ENCODE peak calls at places on chromosomes 12 and 14, in five cellular contexts. D is HEK293T, O is HepG2, I is H1, G is GM12878. Y is an unnamed sample.

GRCh38 chr12:29171421-29172258 is 22.6 kb downstream of the FAR2 start:
- DNase-seq in G (no peak), O (no peak), D (no peak), I (no peak), Y (no peak)

GRCh38 chr12:979355-979754 is 11.7 kb upstream of the ERC1 start:
- DNase-seq in D (no peak), G (no peak), I (no peak), O (no peak), Y (no peak)

GRCh38 chr14:21557084-21557901 is 22.6 kb downstream of the OR10G3 start:
- DNase-seq in O (peak), G (peak), I (peak), D (peak), Y (peak)

GRCh38 chr12:68610435-68611093 is at the start of gene RAP1B:
- DNase-seq in O (peak), I (no peak), D (peak), G (no peak), Y (peak)

GRCh38 chr12:88184196-88184595 is 42.1 kb downstream of the TMTC3 start:
- DNase-seq in G (no peak), O (no peak), I (no peak), D (no peak), Y (no peak)

GRCh38 chr14:68808696-68809095 is 15.8 kb upstream of the ZFP36L1 start:
- DNase-seq in I (no peak), G (no peak), O (no peak), D (peak), Y (no peak)

GRCh38 chr12:92987846-92988621 is 58.9 kb upstream of the EEA1 start:
- DNase-seq in G (peak), I (no peak), D (no peak), O (peak), Y (no peak)

GRCh38 chr14:50061664-50062437 is 54.5 kb downstream of the VCPKMT start:
- DNase-seq in D (no peak), O (peak), I (no peak), G (peak), Y (no peak)

GRCh38 chr14:92352158-92352985 is 29.4 kb downstream of the SLC24A4 start:
- DNase-seq in G (no peak), I (peak), D (peak), O (peak), Y (peak)

GRCh38 chr14:68767248-68767645 is 25.6 kb downstream of the ZFP36L1 start:
- DNase-seq in D (no peak), O (no peak), G (no peak), I (no peak), Y (no peak)

GRCh38 chr12:65408448-65408847 is 130.0 kb downstream of the MSRB3 start:
- DNase-seq in G (no peak), I (no peak), D (no peak), O (no peak), Y (no peak)

GRCh38 chr14:69044965-69045555 is 66.0 kb upstream of the ACTN1 start:
- DNase-seq in I (no peak), G (no peak), O (no peak), D (no peak), Y (no peak)

GRCh38 chr12:93323625-93324165 is 54.0 kb upstream of the NUDT4 start:
- DNase-seq in I (no peak), G (no peak), O (no peak), D (no peak), Y (no peak)

GRCh38 chr14:55201219-55202096 is 10.1 kb upstream of the DLGAP5 start:
- DNase-seq in D (no peak), I (no peak), O (peak), G (no peak), Y (no peak)

GRCh38 chr14:68109132-68109531 is 289.6 kb downstream of the RAD51B start:
- DNase-seq in G (no peak), D (no peak), O (no peak), I (no peak), Y (no peak)

DNA sequence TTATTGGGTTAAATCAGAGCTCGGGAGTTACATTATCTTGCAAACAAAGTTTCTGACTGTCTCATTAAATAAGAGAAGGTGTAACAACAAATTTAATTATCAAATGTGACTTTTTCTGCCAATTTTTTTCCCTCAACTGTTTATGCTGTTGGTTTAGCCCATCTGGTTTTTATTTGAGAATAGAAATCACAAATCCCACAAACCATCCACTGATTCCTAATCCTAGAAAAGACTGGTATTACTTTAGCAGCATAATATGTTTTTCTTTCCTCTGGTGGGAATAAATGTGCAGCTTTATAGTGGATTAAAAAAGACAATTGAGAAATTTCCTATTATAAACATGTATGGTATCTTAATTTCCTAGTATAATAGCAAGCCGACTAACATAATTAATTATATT is 257.9 kb upstream of the FOXN3 start:
- DNase-seq in I (no peak), G (no peak), D (no peak), O (no peak), Y (no peak)
- TF ChIP-seq SUZ12 in I (no peak), G (no peak), D (no peak), O (no peak), Y (no peak)

DNA sequence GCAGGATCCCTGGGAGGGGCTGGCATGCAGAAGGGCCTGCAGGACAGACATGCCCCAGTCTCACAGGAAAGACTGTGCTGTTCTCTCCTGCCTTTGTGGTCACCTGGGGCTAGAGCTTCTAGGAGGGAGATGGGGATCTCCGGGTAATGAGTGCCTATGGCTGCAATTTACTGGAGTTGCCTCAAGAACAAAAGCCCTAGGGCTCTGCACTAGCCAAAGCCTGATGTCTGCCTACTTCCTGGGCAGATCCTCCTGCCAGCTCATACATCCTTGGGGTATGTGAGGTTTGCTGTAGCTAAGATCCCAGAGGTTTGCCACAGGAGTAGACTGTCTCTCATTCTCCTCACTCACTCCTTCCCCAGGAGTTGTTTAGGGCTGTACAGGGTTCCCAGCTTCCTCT is 106.9 kb upstream of the PPFIA2 start:
- DNase-seq in G (no peak), D (no peak), I (no peak), O (no peak), Y (no peak)
- TF ChIP-seq SUZ12 in G (no peak), D (no peak), I (no peak), O (no peak), Y (no peak)

GRCh38 chr12:27334052-27334720 is 1.6 kb downstream of the BMAL2 start:
- DNase-seq in I (no peak), O (no peak), G (no peak), D (no peak), Y (no peak)

GRCh38 chr12:27337376-27337775 is 4.7 kb downstream of the BMAL2 start:
- DNase-seq in I (no peak), D (no peak), G (no peak), O (peak), Y (no peak)

GRCh38 chr12:27336254-27336653 is 3.6 kb downstream of the BMAL2 start:
- DNase-seq in G (no peak), D (no peak), I (no peak), O (no peak), Y (no peak)

GRCh38 chr12:27334721-27335082 is 2.1 kb downstream of the BMAL2 start:
- DNase-seq in D (no peak), O (no peak), I (no peak), G (no peak), Y (no peak)

DNA sequence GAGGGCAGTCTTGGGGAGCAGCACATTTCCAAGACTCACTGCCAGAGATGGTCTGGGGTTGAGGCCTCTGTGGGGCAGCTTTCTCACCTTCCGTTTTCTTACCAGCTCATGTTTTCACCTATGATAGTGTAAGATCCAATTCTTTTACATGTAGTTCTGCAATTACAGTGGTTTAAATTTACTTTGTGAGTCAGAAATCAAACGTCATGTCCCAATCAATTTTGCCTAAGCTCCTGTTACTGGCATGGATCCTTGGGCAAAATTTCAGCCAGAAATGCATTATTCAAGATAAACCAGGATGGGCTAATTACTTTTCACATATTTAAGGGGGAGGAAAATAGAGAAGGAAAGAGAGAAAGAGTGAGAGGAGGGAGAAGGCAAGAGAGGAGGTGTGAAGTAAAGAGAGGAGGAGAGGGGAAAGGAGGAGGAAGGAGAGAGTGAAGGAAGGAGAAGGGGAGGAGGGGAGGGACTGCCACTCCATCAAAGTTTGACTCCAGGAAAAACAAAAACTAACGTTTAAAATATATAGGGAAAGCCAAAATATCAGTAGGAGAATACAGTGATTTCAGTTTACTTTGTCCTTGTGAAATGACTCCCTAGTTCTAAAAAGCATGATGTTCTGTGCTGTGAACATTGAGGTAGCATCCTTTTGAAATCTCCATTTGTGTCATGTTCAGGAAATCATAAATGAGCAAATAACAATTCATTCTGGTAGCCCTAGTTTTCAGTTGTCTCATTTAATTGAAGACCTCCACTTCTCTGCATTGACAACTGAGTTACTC is 2.9 kb downstream of the BMAL2 start:
- DNase-seq in O (no peak), G (no peak), D (no peak), I (no peak), Y (no peak)
- TF ChIP-seq SUZ12 in O (no peak), G (no peak), D (no peak), I (no peak), Y (no peak)

DNA sequence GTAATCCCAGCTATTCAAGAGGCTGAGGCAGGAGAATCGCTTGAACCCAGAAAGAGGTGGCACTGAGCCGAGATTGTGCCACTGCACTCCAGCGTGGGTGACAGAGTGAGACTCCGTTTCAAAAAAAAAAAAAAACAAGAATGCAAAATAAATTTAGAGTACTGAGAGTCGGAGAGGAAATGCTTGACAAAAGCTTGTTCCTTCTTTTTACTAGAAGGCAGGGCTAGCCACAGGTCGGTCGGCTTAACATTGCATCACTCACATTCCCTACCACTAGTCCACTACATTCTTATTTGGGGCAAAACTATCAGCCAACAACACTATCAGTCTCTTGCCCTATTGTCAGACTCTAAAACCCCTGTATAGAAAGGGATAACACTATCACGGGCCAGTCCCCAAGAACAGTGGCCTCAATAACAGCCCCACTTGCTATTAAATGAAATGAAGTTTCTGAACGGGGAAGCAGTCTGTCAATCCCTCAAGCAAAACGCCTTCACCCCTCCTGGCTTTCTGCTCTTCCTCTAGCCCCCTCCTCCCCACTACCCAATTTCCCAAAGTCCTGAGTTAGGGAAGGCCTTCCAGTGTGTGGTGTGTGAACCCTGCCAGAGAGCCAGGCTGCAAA is 1.0 kb downstream of the RNF41 start:
- DNase-seq in I (no peak), D (no peak), G (peak), O (no peak), Y (no peak)
- TF ChIP-seq SUZ12 in I (no peak), D (no peak), G (no peak), O (no peak), Y (no peak)

DNA sequence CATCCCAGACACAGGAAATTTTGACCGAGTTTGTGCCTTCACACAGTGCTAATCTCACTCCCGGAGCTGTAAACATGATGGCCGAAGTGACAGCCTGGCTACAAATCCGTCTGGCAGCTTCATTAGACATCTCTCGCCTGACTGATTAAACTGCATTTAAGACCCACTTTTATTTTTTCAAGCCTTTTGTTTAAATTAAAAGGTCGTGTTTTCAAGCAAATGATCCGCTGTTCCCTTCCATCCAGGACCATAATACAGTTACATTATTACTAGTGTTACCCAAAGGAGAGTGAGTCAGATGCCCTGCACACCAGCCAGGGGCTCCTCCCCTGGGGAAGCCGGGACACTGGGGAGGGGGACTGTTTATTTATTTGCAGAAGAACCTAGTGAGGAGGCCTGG is 200.2 kb downstream of the EXOC5 start:
- DNase-seq in D (no peak), O (no peak), G (no peak), I (no peak), Y (no peak)
- TF ChIP-seq SUZ12 in D (no peak), O (no peak), G (no peak), I (no peak), Y (no peak)

GRCh38 chr14:73743431-73743931 is 29.3 kb upstream of the PNMA1 start:
- DNase-seq in G (no peak), D (no peak), I (no peak), O (no peak), Y (no peak)
- TF ChIP-seq SUZ12 in G (no peak), D (no peak), I (no peak), O (no peak), Y (no peak)

GRCh38 chr12:75438052-75438754 is 42.4 kb upstream of the GLIPR1 start:
- DNase-seq in O (no peak), I (no peak), G (no peak), D (no peak), Y (peak)
- TF ChIP-seq SUZ12 in O (no peak), I (no peak), G (no peak), D (no peak), Y (no peak)

GRCh38 chr14:58298880-58299664 is 717 bp downstream of the ARID4A start:
- DNase-seq in D (peak), G (no peak), I (no peak), O (no peak), Y (no peak)
- TF ChIP-seq SUZ12 in D (no peak), G (no peak), I (no peak), O (no peak), Y (no peak)

DNA sequence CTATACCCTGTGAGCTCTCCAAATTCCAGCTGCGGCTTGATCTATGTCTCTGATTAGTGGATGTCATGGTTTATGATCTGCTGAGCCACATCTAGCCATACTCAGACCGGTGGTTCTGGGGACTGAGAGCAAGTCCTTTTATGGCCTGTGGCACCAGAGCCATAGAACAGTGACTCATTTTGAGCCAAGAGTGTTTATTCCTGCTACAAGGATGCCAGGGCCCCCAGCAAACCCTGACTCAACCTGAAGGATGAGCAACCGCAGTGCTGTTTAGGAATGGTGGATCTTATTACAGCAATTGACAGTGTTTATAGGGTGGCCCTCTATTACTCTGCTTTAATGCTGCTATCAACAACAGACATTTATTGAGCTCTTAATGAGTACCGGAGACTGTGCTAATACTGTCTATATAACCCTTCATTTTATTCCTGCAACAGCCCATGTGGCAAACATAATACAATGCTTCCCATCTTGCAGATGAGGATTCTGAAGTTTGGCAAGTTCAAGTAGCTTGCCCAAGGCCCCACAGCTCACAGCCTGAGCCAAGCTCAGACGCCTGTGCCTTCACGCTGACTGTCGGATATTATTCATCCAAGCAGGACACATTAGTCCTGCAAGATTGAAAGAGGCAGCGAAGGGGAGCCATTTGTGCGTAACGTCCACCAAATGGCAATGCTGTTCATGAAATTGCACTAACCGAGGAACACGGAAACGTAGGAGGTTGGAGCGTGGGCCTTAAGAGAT is 273.6 kb upstream of the PWP1 start:
- DNase-seq in I (no peak), O (no peak), G (no peak), D (peak), Y (no peak)
- TF ChIP-seq SUZ12 in I (no peak), O (no peak), G (no peak), D (no peak), Y (no peak)